ENCODE peak calls at places on chromosomes 6 and 20, in seven cellular contexts. One of them, this sample, is unnamed.

GRCh38 chr6:148343028-148343374 is 363 bp downstream of the SASH1 start:
- DNase-seq in iPS-NIHi11: no peak
- DNase-seq in stimulated activated CD4-positive, alpha-beta T cell treated with anti-CD3 and anti-CD28 coated beads, Interleukin-15, amount 100 ng/mL, for 24 hours: no peak
- DNase-seq in GM12892: no peak
- DNase-seq in Peyer's patch: no peak
- DNase-seq in NCI-H2029 treated with DMSO at 0.1 percent for 48 hours: no peak
- DNase-seq in neural progenitor cell: no peak
- DNase-seq in this sample: no peak

GRCh38 chr20:36447101-36447500 is 94.2 kb upstream of the MYL9 start:
- DNase-seq in iPS-NIHi11: peak; percentile 74
- DNase-seq in stimulated activated CD4-positive, alpha-beta T cell treated with anti-CD3 and anti-CD28 coated beads, Interleukin-15, amount 100 ng/mL, for 24 hours: no peak
- DNase-seq in GM12892: no peak
- DNase-seq in Peyer's patch: no peak
- DNase-seq in NCI-H2029 treated with DMSO at 0.1 percent for 48 hours: no peak
- DNase-seq in neural progenitor cell: no peak
- DNase-seq in this sample: no peak

GRCh38 chr6:36120979-36121706 is 9.2 kb upstream of the MAPK13 start:
- DNase-seq in iPS-NIHi11: no peak
- DNase-seq in stimulated activated CD4-positive, alpha-beta T cell treated with anti-CD3 and anti-CD28 coated beads, Interleukin-15, amount 100 ng/mL, for 24 hours: peak; percentile 72
- DNase-seq in GM12892: no peak
- DNase-seq in Peyer's patch: peak; percentile 75
- DNase-seq in NCI-H2029 treated with DMSO at 0.1 percent for 48 hours: no peak
- DNase-seq in neural progenitor cell: no peak
- DNase-seq in this sample: no peak

GRCh38 chr6:86147859-86148258 is 505.2 kb upstream of the SYNCRIP start:
- DNase-seq in iPS-NIHi11: no peak
- DNase-seq in stimulated activated CD4-positive, alpha-beta T cell treated with anti-CD3 and anti-CD28 coated beads, Interleukin-15, amount 100 ng/mL, for 24 hours: no peak
- DNase-seq in GM12892: no peak
- DNase-seq in Peyer's patch: no peak
- DNase-seq in NCI-H2029 treated with DMSO at 0.1 percent for 48 hours: no peak
- DNase-seq in neural progenitor cell: no peak
- DNase-seq in this sample: no peak

GRCh38 chr6:109506314-109506713 is 23.3 kb upstream of the ZBTB24 start:
- DNase-seq in iPS-NIHi11: no peak
- DNase-seq in stimulated activated CD4-positive, alpha-beta T cell treated with anti-CD3 and anti-CD28 coated beads, Interleukin-15, amount 100 ng/mL, for 24 hours: no peak
- DNase-seq in GM12892: no peak
- DNase-seq in Peyer's patch: no peak
- DNase-seq in NCI-H2029 treated with DMSO at 0.1 percent for 48 hours: no peak
- DNase-seq in neural progenitor cell: no peak
- DNase-seq in this sample: no peak

GRCh38 chr20:35320396-35321126 is 28.3 kb upstream of the FAM83C start:
- DNase-seq in iPS-NIHi11: peak; percentile 17
- DNase-seq in stimulated activated CD4-positive, alpha-beta T cell treated with anti-CD3 and anti-CD28 coated beads, Interleukin-15, amount 100 ng/mL, for 24 hours: no peak
- DNase-seq in GM12892: no peak
- DNase-seq in Peyer's patch: no peak
- DNase-seq in NCI-H2029 treated with DMSO at 0.1 percent for 48 hours: no peak
- DNase-seq in neural progenitor cell: no peak
- DNase-seq in this sample: no peak

GRCh38 chr6:17015551-17016381 is 86.1 kb upstream of the STMND1 start:
- DNase-seq in iPS-NIHi11: peak; percentile 31
- DNase-seq in stimulated activated CD4-positive, alpha-beta T cell treated with anti-CD3 and anti-CD28 coated beads, Interleukin-15, amount 100 ng/mL, for 24 hours: peak; percentile 41
- DNase-seq in GM12892: no peak
- DNase-seq in Peyer's patch: no peak
- DNase-seq in NCI-H2029 treated with DMSO at 0.1 percent for 48 hours: no peak
- DNase-seq in neural progenitor cell: no peak
- DNase-seq in this sample: no peak

GRCh38 chr20:23622839-23623343 is 14.9 kb downstream of the CST3 start:
- DNase-seq in iPS-NIHi11: no peak
- DNase-seq in stimulated activated CD4-positive, alpha-beta T cell treated with anti-CD3 and anti-CD28 coated beads, Interleukin-15, amount 100 ng/mL, for 24 hours: no peak
- DNase-seq in GM12892: no peak
- DNase-seq in Peyer's patch: no peak
- DNase-seq in NCI-H2029 treated with DMSO at 0.1 percent for 48 hours: no peak
- DNase-seq in neural progenitor cell: no peak
- DNase-seq in this sample: no peak

GRCh38 chr20:8424986-8425385 is 292.9 kb downstream of the PLCB1 start:
- DNase-seq in iPS-NIHi11: no peak
- DNase-seq in stimulated activated CD4-positive, alpha-beta T cell treated with anti-CD3 and anti-CD28 coated beads, Interleukin-15, amount 100 ng/mL, for 24 hours: no peak
- DNase-seq in GM12892: no peak
- DNase-seq in Peyer's patch: no peak
- DNase-seq in NCI-H2029 treated with DMSO at 0.1 percent for 48 hours: no peak
- DNase-seq in neural progenitor cell: no peak
- DNase-seq in this sample: no peak

GRCh38 chr20:48965189-48965910 is 43.8 kb downstream of the ARFGEF2 start:
- DNase-seq in iPS-NIHi11: no peak
- DNase-seq in stimulated activated CD4-positive, alpha-beta T cell treated with anti-CD3 and anti-CD28 coated beads, Interleukin-15, amount 100 ng/mL, for 24 hours: no peak
- DNase-seq in GM12892: no peak
- DNase-seq in Peyer's patch: no peak
- DNase-seq in NCI-H2029 treated with DMSO at 0.1 percent for 48 hours: no peak
- DNase-seq in neural progenitor cell: no peak
- DNase-seq in this sample: no peak

GRCh38 chr6:137827977-137828815 is 38.9 kb upstream of the TNFAIP3 start:
- DNase-seq in iPS-NIHi11: no peak
- DNase-seq in stimulated activated CD4-positive, alpha-beta T cell treated with anti-CD3 and anti-CD28 coated beads, Interleukin-15, amount 100 ng/mL, for 24 hours: peak; percentile 75
- DNase-seq in GM12892: no peak
- DNase-seq in Peyer's patch: no peak
- DNase-seq in NCI-H2029 treated with DMSO at 0.1 percent for 48 hours: no peak
- DNase-seq in neural progenitor cell: no peak
- DNase-seq in this sample: no peak

GRCh38 chr6:151805286-151805840 is 2.1 kb upstream of the ESR1 start:
- DNase-seq in iPS-NIHi11: no peak
- DNase-seq in stimulated activated CD4-positive, alpha-beta T cell treated with anti-CD3 and anti-CD28 coated beads, Interleukin-15, amount 100 ng/mL, for 24 hours: no peak
- DNase-seq in GM12892: no peak
- DNase-seq in Peyer's patch: no peak
- DNase-seq in NCI-H2029 treated with DMSO at 0.1 percent for 48 hours: no peak
- DNase-seq in neural progenitor cell: peak; percentile 33
- DNase-seq in this sample: no peak

GRCh38 chr6:16130932-16131387 is 2.1 kb downstream of the MYLIP start:
- DNase-seq in iPS-NIHi11: peak; percentile 52
- DNase-seq in stimulated activated CD4-positive, alpha-beta T cell treated with anti-CD3 and anti-CD28 coated beads, Interleukin-15, amount 100 ng/mL, for 24 hours: peak; percentile 31
- DNase-seq in GM12892: no peak
- DNase-seq in Peyer's patch: peak; percentile 50
- DNase-seq in NCI-H2029 treated with DMSO at 0.1 percent for 48 hours: peak; percentile 90
- DNase-seq in neural progenitor cell: peak; percentile 54
- DNase-seq in this sample: peak; percentile 14

GRCh38 chr6:30463651-30464618 is 25.4 kb upstream of the HLA-E start:
- DNase-seq in iPS-NIHi11: peak; percentile 29
- DNase-seq in stimulated activated CD4-positive, alpha-beta T cell treated with anti-CD3 and anti-CD28 coated beads, Interleukin-15, amount 100 ng/mL, for 24 hours: peak; percentile 86
- DNase-seq in GM12892: no peak
- DNase-seq in Peyer's patch: peak; percentile 73
- DNase-seq in NCI-H2029 treated with DMSO at 0.1 percent for 48 hours: no peak
- DNase-seq in neural progenitor cell: no peak
- DNase-seq in this sample: no peak

GRCh38 chr6:166757226-166758135 is 130.4 kb upstream of the RPS6KA2 start:
- DNase-seq in iPS-NIHi11: no peak
- DNase-seq in stimulated activated CD4-positive, alpha-beta T cell treated with anti-CD3 and anti-CD28 coated beads, Interleukin-15, amount 100 ng/mL, for 24 hours: peak; percentile 24
- DNase-seq in GM12892: no peak
- DNase-seq in Peyer's patch: no peak
- DNase-seq in NCI-H2029 treated with DMSO at 0.1 percent for 48 hours: no peak
- DNase-seq in neural progenitor cell: peak; percentile 51
- DNase-seq in this sample: no peak

GRCh38 chr6:87617405-87617804 is 27.5 kb downstream of the ORC3 start:
- DNase-seq in iPS-NIHi11: no peak
- DNase-seq in stimulated activated CD4-positive, alpha-beta T cell treated with anti-CD3 and anti-CD28 coated beads, Interleukin-15, amount 100 ng/mL, for 24 hours: no peak
- DNase-seq in GM12892: no peak
- DNase-seq in Peyer's patch: no peak
- DNase-seq in NCI-H2029 treated with DMSO at 0.1 percent for 48 hours: no peak
- DNase-seq in neural progenitor cell: no peak
- DNase-seq in this sample: no peak

GRCh38 chr20:45826381-45827019 is 612 bp downstream of the TNNC2 start:
- DNase-seq in iPS-NIHi11: no peak
- DNase-seq in stimulated activated CD4-positive, alpha-beta T cell treated with anti-CD3 and anti-CD28 coated beads, Interleukin-15, amount 100 ng/mL, for 24 hours: no peak
- DNase-seq in GM12892: no peak
- DNase-seq in Peyer's patch: no peak
- DNase-seq in NCI-H2029 treated with DMSO at 0.1 percent for 48 hours: no peak
- DNase-seq in neural progenitor cell: no peak
- DNase-seq in this sample: no peak

GRCh38 chr6:37005061-37005810 is at the start of gene FGD2:
- DNase-seq in iPS-NIHi11: no peak
- DNase-seq in stimulated activated CD4-positive, alpha-beta T cell treated with anti-CD3 and anti-CD28 coated beads, Interleukin-15, amount 100 ng/mL, for 24 hours: no peak
- DNase-seq in GM12892: peak; percentile 93
- DNase-seq in Peyer's patch: peak; percentile 83
- DNase-seq in NCI-H2029 treated with DMSO at 0.1 percent for 48 hours: no peak
- DNase-seq in neural progenitor cell: no peak
- DNase-seq in this sample: no peak

GRCh38 chr6:159978291-159979135 is 9.6 kb downstream of the IGF2R start:
- DNase-seq in iPS-NIHi11: peak; percentile 19
- DNase-seq in stimulated activated CD4-positive, alpha-beta T cell treated with anti-CD3 and anti-CD28 coated beads, Interleukin-15, amount 100 ng/mL, for 24 hours: peak; percentile 65
- DNase-seq in GM12892: no peak
- DNase-seq in Peyer's patch: no peak
- DNase-seq in NCI-H2029 treated with DMSO at 0.1 percent for 48 hours: no peak
- DNase-seq in neural progenitor cell: peak; percentile 16
- DNase-seq in this sample: no peak

GRCh38 chr6:41940759-41941279 is 789 bp downstream of the CCND3 start:
- DNase-seq in iPS-NIHi11: peak; percentile 44
- DNase-seq in stimulated activated CD4-positive, alpha-beta T cell treated with anti-CD3 and anti-CD28 coated beads, Interleukin-15, amount 100 ng/mL, for 24 hours: peak; percentile 77
- DNase-seq in GM12892: no peak
- DNase-seq in Peyer's patch: no peak
- DNase-seq in NCI-H2029 treated with DMSO at 0.1 percent for 48 hours: no peak
- DNase-seq in neural progenitor cell: peak; percentile 65
- DNase-seq in this sample: no peak

GRCh38 chr6:10567256-10568041 is 46.3 kb downstream of the GCNT2 start:
- DNase-seq in iPS-NIHi11: no peak
- DNase-seq in stimulated activated CD4-positive, alpha-beta T cell treated with anti-CD3 and anti-CD28 coated beads, Interleukin-15, amount 100 ng/mL, for 24 hours: no peak
- DNase-seq in GM12892: no peak
- DNase-seq in Peyer's patch: no peak
- DNase-seq in NCI-H2029 treated with DMSO at 0.1 percent for 48 hours: no peak
- DNase-seq in neural progenitor cell: no peak
- DNase-seq in this sample: no peak

GRCh38 chr6:85186546-85187170 is 263.2 kb upstream of the NT5E start:
- DNase-seq in iPS-NIHi11: no peak
- DNase-seq in stimulated activated CD4-positive, alpha-beta T cell treated with anti-CD3 and anti-CD28 coated beads, Interleukin-15, amount 100 ng/mL, for 24 hours: no peak
- DNase-seq in GM12892: no peak
- DNase-seq in Peyer's patch: no peak
- DNase-seq in NCI-H2029 treated with DMSO at 0.1 percent for 48 hours: no peak
- DNase-seq in neural progenitor cell: no peak
- DNase-seq in this sample: no peak

GRCh38 chr6:161748535-161749386 is 474.9 kb upstream of the AGPAT4 start:
- DNase-seq in iPS-NIHi11: peak; percentile 79
- DNase-seq in stimulated activated CD4-positive, alpha-beta T cell treated with anti-CD3 and anti-CD28 coated beads, Interleukin-15, amount 100 ng/mL, for 24 hours: peak; percentile 51
- DNase-seq in GM12892: no peak
- DNase-seq in Peyer's patch: no peak
- DNase-seq in NCI-H2029 treated with DMSO at 0.1 percent for 48 hours: peak; percentile 1
- DNase-seq in neural progenitor cell: peak; percentile 86
- DNase-seq in this sample: peak; percentile 78

GRCh38 chr6:167995302-167995701 is 2.2 kb upstream of the KIF25 start:
- DNase-seq in iPS-NIHi11: no peak
- DNase-seq in stimulated activated CD4-positive, alpha-beta T cell treated with anti-CD3 and anti-CD28 coated beads, Interleukin-15, amount 100 ng/mL, for 24 hours: no peak
- DNase-seq in GM12892: no peak
- DNase-seq in Peyer's patch: no peak
- DNase-seq in NCI-H2029 treated with DMSO at 0.1 percent for 48 hours: no peak
- DNase-seq in neural progenitor cell: no peak
- DNase-seq in this sample: no peak

GRCh38 chr20:10501377-10501776 is 66.3 kb downstream of the SLX4IP start:
- DNase-seq in iPS-NIHi11: no peak
- DNase-seq in stimulated activated CD4-positive, alpha-beta T cell treated with anti-CD3 and anti-CD28 coated beads, Interleukin-15, amount 100 ng/mL, for 24 hours: no peak
- DNase-seq in GM12892: no peak
- DNase-seq in Peyer's patch: no peak
- DNase-seq in NCI-H2029 treated with DMSO at 0.1 percent for 48 hours: no peak
- DNase-seq in neural progenitor cell: no peak
- DNase-seq in this sample: no peak

This sample was measured in neuronal stem cell.